ENCODE peak calls at places on chromosomes 16 and 17, in four cellular contexts. One of them, this sample, is unnamed.

GRCh38 chr16:52976539-52977167 is 76.0 kb downstream of the CHD9NB start:
- DNase-seq in stimulated activated CD8-positive, alpha-beta memory T cell treated with anti-CD3 and anti-CD28 coated beads, Interleukin-4, amount 100 ng/mL, for 24 hours: no peak
- DNase-seq in NCI-H2081: no peak
- DNase-seq in fibroblast of lung: peak
- DNase-seq in this sample: peak

GRCh38 chr17:30323895-30324319 is 9.9 kb downstream of the TMIGD1 start:
- DNase-seq in NCI-H2081: no peak
- DNase-seq in fibroblast of lung: peak
- DNase-seq in stimulated activated CD8-positive, alpha-beta memory T cell treated with anti-CD3 and anti-CD28 coated beads, Interleukin-4, amount 100 ng/mL, for 24 hours: no peak
- DNase-seq in this sample: peak

GRCh38 chr17:43457362-43457692 is 26.4 kb upstream of the DHX8 start:
- DNase-seq in stimulated activated CD8-positive, alpha-beta memory T cell treated with anti-CD3 and anti-CD28 coated beads, Interleukin-4, amount 100 ng/mL, for 24 hours: no peak
- DNase-seq in NCI-H2081: no peak
- DNase-seq in fibroblast of lung: no peak
- DNase-seq in this sample: no peak

GRCh38 chr17:12485361-12485911 is 180.3 kb upstream of the MYOCD start:
- DNase-seq in stimulated activated CD8-positive, alpha-beta memory T cell treated with anti-CD3 and anti-CD28 coated beads, Interleukin-4, amount 100 ng/mL, for 24 hours: no peak
- DNase-seq in fibroblast of lung: peak
- DNase-seq in NCI-H2081: no peak
- DNase-seq in this sample: no peak

GRCh38 chr17:70121136-70121535 is 46.1 kb downstream of the KCNJ16 start:
- DNase-seq in NCI-H2081: no peak
- DNase-seq in fibroblast of lung: no peak
- DNase-seq in stimulated activated CD8-positive, alpha-beta memory T cell treated with anti-CD3 and anti-CD28 coated beads, Interleukin-4, amount 100 ng/mL, for 24 hours: no peak
- DNase-seq in this sample: no peak

GRCh38 chr17:76353004-76353598 is 615 bp downstream of the PRPSAP1 start:
- DNase-seq in stimulated activated CD8-positive, alpha-beta memory T cell treated with anti-CD3 and anti-CD28 coated beads, Interleukin-4, amount 100 ng/mL, for 24 hours: no peak
- DNase-seq in fibroblast of lung: no peak
- DNase-seq in NCI-H2081: no peak
- DNase-seq in this sample: no peak

GRCh38 chr17:74119960-74120359 is 83.5 kb upstream of the RPL38 start:
- DNase-seq in fibroblast of lung: no peak
- DNase-seq in stimulated activated CD8-positive, alpha-beta memory T cell treated with anti-CD3 and anti-CD28 coated beads, Interleukin-4, amount 100 ng/mL, for 24 hours: no peak
- DNase-seq in NCI-H2081: no peak
- DNase-seq in this sample: no peak

GRCh38 chr17:79814624-79814965 is 17.7 kb upstream of the CBX8 start:
- DNase-seq in NCI-H2081: no peak
- DNase-seq in fibroblast of lung: no peak
- DNase-seq in stimulated activated CD8-positive, alpha-beta memory T cell treated with anti-CD3 and anti-CD28 coated beads, Interleukin-4, amount 100 ng/mL, for 24 hours: no peak
- DNase-seq in this sample: no peak

GRCh38 chr16:17983114-17983513 is 353.4 kb downstream of the NPIPA8 start:
- DNase-seq in stimulated activated CD8-positive, alpha-beta memory T cell treated with anti-CD3 and anti-CD28 coated beads, Interleukin-4, amount 100 ng/mL, for 24 hours: no peak
- DNase-seq in NCI-H2081: no peak
- DNase-seq in fibroblast of lung: no peak
- DNase-seq in this sample: no peak

GRCh38 chr16:86609115-86609514 is 30.8 kb downstream of the FOXL1 start:
- DNase-seq in NCI-H2081: no peak
- DNase-seq in stimulated activated CD8-positive, alpha-beta memory T cell treated with anti-CD3 and anti-CD28 coated beads, Interleukin-4, amount 100 ng/mL, for 24 hours: no peak
- DNase-seq in fibroblast of lung: peak
- DNase-seq in this sample: peak

GRCh38 chr16:19765860-19766553 is 47.9 kb downstream of the IQCK start:
- DNase-seq in fibroblast of lung: no peak
- DNase-seq in NCI-H2081: no peak
- DNase-seq in stimulated activated CD8-positive, alpha-beta memory T cell treated with anti-CD3 and anti-CD28 coated beads, Interleukin-4, amount 100 ng/mL, for 24 hours: no peak
- DNase-seq in this sample: no peak

GRCh38 chr16:53967172-53967571 is 263.2 kb downstream of the FTO start:
- DNase-seq in NCI-H2081: no peak
- DNase-seq in fibroblast of lung: no peak
- DNase-seq in stimulated activated CD8-positive, alpha-beta memory T cell treated with anti-CD3 and anti-CD28 coated beads, Interleukin-4, amount 100 ng/mL, for 24 hours: no peak
- DNase-seq in this sample: no peak

GRCh38 chr17:81334987-81335386 is 39.9 kb upstream of the SLC38A10 start:
- DNase-seq in NCI-H2081: no peak
- DNase-seq in fibroblast of lung: no peak
- DNase-seq in stimulated activated CD8-positive, alpha-beta memory T cell treated with anti-CD3 and anti-CD28 coated beads, Interleukin-4, amount 100 ng/mL, for 24 hours: no peak
- DNase-seq in this sample: no peak